ENCODE peak calls at places on chromosomes 11 and 22, in ten cellular contexts. K is GM23338, B is IMR-90, X is HCT116, E is breast epithelium, F is lower lobe of right lung, J is ascending aorta, Q is psoas muscle, S is upper lobe of right lung, Y is stomach. L is an unnamed sample.

GRCh38 chr11:43687120-43687791 is 6.7 kb downstream of the HSD17B12 start:
- DNase-seq in J (peak; percentile 13), S (peak; percentile 65), B (peak; percentile 19), X (no peak), K (peak; percentile 47), E (no peak), Y (peak; percentile 26), F (peak; percentile 51), Q (peak; percentile 71), L (no peak)

GRCh38 chr11:43486141-43486540 is 127.4 kb downstream of the TTC17 start:
- DNase-seq in J (no peak), S (no peak), Q (no peak), E (no peak), X (no peak), K (no peak), B (peak; percentile 43), F (no peak), Y (no peak), L (no peak)

GRCh38 chr11:6757373-6757967 is 14.3 kb downstream of the OR2AG2 start:
- DNase-seq in K (peak; percentile 81), B (peak; percentile 59), F (no peak), Q (no peak), E (no peak), X (peak; percentile 32), Y (peak; percentile 63), J (no peak), S (no peak), L (no peak)

GRCh38 chr11:107719062-107719461 is 7.2 kb upstream of the SLN start:
- DNase-seq in F (no peak), Q (no peak), J (no peak), X (no peak), Y (no peak), B (no peak), K (no peak), S (no peak), E (no peak), L (peak; percentile 54)

GRCh38 chr22:28976588-28976987 is 85.0 kb downstream of the C22orf31 start:
- DNase-seq in Q (no peak), E (no peak), X (peak; percentile 56), S (no peak), K (no peak), F (no peak), J (no peak), Y (no peak), B (peak; percentile 88), L (no peak)

GRCh38 chr11:12223771-12224536 is 113.6 kb downstream of the MICAL2 start:
- DNase-seq in E (no peak), J (no peak), F (no peak), S (no peak), X (no peak), Q (no peak), K (no peak), B (peak; percentile 27), Y (no peak), L (no peak)

GRCh38 chr11:64285885-64286800 is 495 bp downstream of the GPR137 start:
- DNase-seq in X (no peak), E (no peak), B (no peak), J (no peak), S (no peak), K (no peak), Y (no peak), Q (peak; percentile 69), F (no peak), L (peak; percentile 72)

GRCh38 chr11:57269580-57270021 is 32.6 kb upstream of the APLNR start:
- DNase-seq in S (no peak), X (no peak), K (no peak), E (no peak), J (no peak), F (no peak), B (no peak), Y (no peak), Q (no peak), L (no peak)

GRCh38 chr22:34344702-34345101 is 424.4 kb upstream of the LARGE1 start:
- DNase-seq in B (no peak), E (no peak), Y (no peak), Q (no peak), F (no peak), S (no peak), J (no peak), X (no peak), K (peak; percentile 1), L (no peak)

GRCh38 chr11:57481315-57481714 is 21.0 kb downstream of the RTN4RL2 start:
- DNase-seq in B (no peak), K (no peak), J (no peak), E (no peak), F (no peak), Q (no peak), Y (no peak), X (no peak), S (no peak), L (no peak)

GRCh38 chr11:2538951-2539735 is 94.3 kb downstream of the KCNQ1 start:
- DNase-seq in Y (no peak), J (no peak), Q (peak; percentile 47), X (no peak), K (no peak), B (no peak), F (peak; percentile 38), E (no peak), S (peak; percentile 63), L (no peak)

GRCh38 chr11:118607401-118608267 is at the start of gene PHLDB1:
- DNase-seq in F (peak; percentile 71), J (no peak), Y (peak; percentile 46), B (peak; percentile 67), E (no peak), Q (peak; percentile 86), K (peak; percentile 57), X (no peak), S (peak; percentile 81), L (no peak)

GRCh38 chr11:100753144-100753543 is 66.1 kb downstream of the ARHGAP42 start:
- DNase-seq in E (no peak), F (no peak), S (no peak), K (peak; percentile 87), X (no peak), Y (peak; percentile 51), J (no peak), Q (no peak), B (no peak), L (no peak)

GRCh38 chr11:84532364-84532763 is 1094.8 kb downstream of the DLG2 start:
- DNase-seq in S (no peak), Q (no peak), J (no peak), B (no peak), E (no peak), Y (no peak), K (no peak), X (no peak), F (no peak), L (no peak)

GRCh38 chr11:84541711-84542340 is 1085.3 kb downstream of the DLG2 start:
- DNase-seq in E (no peak), Q (no peak), K (no peak), B (no peak), F (no peak), S (no peak), X (no peak), Y (no peak), J (no peak), L (no peak)

DNA sequence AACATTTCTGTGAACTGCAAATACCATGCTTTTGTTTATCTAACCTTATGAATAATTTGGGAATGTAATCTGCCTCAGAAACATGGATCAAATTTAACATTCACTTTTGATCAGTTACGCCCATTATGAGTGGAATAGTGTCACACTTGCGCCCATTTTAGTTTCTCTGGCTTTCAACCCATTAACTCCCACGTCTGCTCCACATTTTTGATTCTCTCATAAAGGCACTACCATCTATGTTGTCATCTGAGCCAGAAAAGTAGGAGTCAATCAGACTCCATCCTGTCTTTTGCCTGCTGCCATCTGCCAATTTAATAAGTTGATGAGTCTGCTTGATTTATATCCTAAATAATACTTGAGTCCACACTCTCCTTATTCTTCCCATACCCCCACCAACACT is 1090.7 kb downstream of the DLG2 start:
- DNase-seq in E (no peak), Q (no peak), J (no peak), X (no peak), F (no peak), Y (no peak), K (no peak), S (no peak), B (no peak), L (no peak)
- H3K4me1 ChIP-seq in E (no peaks in the 10 kb centered on the region), Q (no peaks in the 10 kb centered on the region), J (no peaks in the 10 kb centered on the region), X (no peaks in the 10 kb centered on the region), F (no peaks in the 10 kb centered on the region), Y (no peaks in the 10 kb centered on the region), K (peaks cover 6% of the 10 kb centered on the region), S (no peaks in the 10 kb centered on the region), B (no peaks in the 10 kb centered on the region), L (no peaks in the 10 kb centered on the region)

DNA sequence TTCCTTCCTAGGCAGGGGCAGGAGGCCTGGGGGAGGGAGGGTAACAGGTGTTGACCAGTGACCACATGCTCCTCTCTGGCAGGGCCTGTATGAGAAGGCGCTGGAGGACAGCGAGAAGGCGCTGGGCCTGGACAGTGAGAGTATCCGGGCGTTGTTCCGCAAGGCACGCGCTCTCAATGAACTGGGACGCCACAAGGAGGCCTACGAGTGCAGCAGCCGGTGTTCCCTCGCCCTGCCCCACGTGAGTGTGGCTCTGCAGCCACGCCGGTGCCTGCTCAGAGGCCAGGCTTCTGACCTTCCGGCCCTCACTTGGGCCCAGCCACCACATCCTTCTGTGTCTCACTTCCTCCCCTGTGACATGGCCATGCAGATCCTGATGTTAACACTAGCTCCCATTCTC is 25.8 kb downstream of the ZC3H7B start:
- DNase-seq in E (no peak), K (no peak), Y (no peak), J (no peak), S (no peak), F (no peak), Q (peak; percentile 95), X (no peak), B (no peak), L (no peak)
- TF ChIP-seq CTCF in E (no peak), K (no peak), Y (no peak), J (no peak), S (no peak), F (no peak), Q (peak; percentile 38), X (no peak), B (no peak), L (no peak)

GRCh38 chr22:27717094-27717493 is 84.5 kb downstream of the MN1 start:
- DNase-seq in F (no peak), J (no peak), X (no peak), E (no peak), Y (no peak), S (no peak), Q (no peak), B (no peak), K (no peak), L (no peak)
- H3K27ac ChIP-seq in F (peak overlapping the region; percentile 71), J (no peak overlapping the region), X (no peak overlapping the region), E (no peak overlapping the region), Y (no peak overlapping the region), S (no peak overlapping the region), Q (no peak overlapping the region), B (no peak overlapping the region), K (peak overlapping the region; percentile 50), L (no peak overlapping the region)

DNA sequence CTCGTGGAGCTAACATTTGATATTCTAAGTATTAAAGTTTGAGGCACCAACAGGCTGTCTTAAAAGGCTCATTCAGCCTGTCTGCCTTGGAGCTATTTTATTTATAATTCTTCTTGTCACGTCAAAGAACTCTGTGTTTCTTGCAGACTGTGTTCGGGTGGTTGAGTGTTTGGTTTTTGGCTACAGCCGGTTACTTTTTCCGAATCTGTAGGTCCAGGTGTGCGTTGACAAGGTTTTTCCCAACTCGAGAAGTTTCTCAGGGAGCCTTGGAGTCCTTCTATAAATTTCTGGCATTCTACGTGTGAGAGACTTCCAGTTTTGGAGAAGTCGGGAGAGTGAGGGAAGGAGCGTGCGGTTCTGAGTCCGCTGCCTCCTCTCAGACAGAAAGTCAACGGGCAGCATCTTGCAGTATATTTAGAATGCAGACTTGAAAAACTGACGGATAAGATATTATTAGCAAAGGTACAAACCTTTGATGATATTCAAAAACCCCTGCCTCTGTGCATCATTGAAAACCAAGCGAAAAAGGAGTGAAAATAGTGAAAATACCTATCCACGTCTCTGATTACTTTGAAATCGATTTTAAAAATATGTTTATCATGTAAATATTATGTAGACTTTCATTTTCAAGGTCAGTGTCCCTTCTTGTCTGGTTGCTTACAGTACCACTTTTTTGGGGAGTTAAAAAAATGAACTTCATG is 85.2 kb upstream of the PPARA start:
- DNase-seq in E (peak; percentile 45), Y (peak; percentile 23), F (no peak), Q (peak; percentile 40), J (no peak), S (peak; percentile 46), X (no peak), K (no peak), B (no peak), L (peak; percentile 52)
- H3K4me1 ChIP-seq in E (peaks cover under 1% of the 10 kb centered on the region), Y (peaks cover 64% of the 10 kb centered on the region), F (peaks cover 86% of the 10 kb centered on the region), Q (peaks cover 51% of the 10 kb centered on the region), J (peaks cover 30% of the 10 kb centered on the region), S (peaks cover 44% of the 10 kb centered on the region), X (peaks cover 12% of the 10 kb centered on the region), K (peaks cover 32% of the 10 kb centered on the region), B (peaks cover 11% of the 10 kb centered on the region), L (peaks cover 51% of the 10 kb centered on the region)